ENCODE peak calls at places on chromosomes 2 and 18, in nine cellular contexts. K, R, M, D, X, I, E, V and F are unnamed samples.

GRCh38 chr18:13217466-13217961 is 1.0 kb upstream of the LDLRAD4 start:
- DNase-seq in I (no peak), V (peak; percentile 49), D (peak; percentile 36), K (peak; percentile 88), M (peak; percentile 76), R (no peak), E (peak; percentile 38), X (peak; percentile 70), F (no peak)

GRCh38 chr2:134706587-134707329 is 12.0 kb downstream of the TMEM163 start:
- DNase-seq in I (no peak), M (no peak), V (no peak), E (no peak), X (no peak), K (no peak), R (peak; percentile 50), D (no peak), F (no peak)

GRCh38 chr18:11522992-11523391 is 86.4 kb upstream of the SLC35G4 start:
- DNase-seq in V (no peak), D (no peak), X (no peak), E (no peak), K (no peak), R (no peak), M (no peak), I (no peak), F (no peak)

GRCh38 chr2:149645391-149645790 is 57.8 kb upstream of the MMADHC start:
- DNase-seq in I (no peak), V (no peak), E (no peak), X (no peak), R (no peak), K (no peak), M (no peak), D (no peak), F (no peak)

GRCh38 chr2:190859347-190860297 is 21.0 kb upstream of the GLS start:
- DNase-seq in E (no peak), K (no peak), I (no peak), M (no peak), D (no peak), V (no peak), X (no peak), R (no peak), F (no peak)

GRCh38 chr2:31038385-31038784 is 99.9 kb downstream of the GALNT14 start:
- DNase-seq in D (no peak), V (peak; percentile 35), I (no peak), R (no peak), M (no peak), X (no peak), K (no peak), E (no peak), F (no peak)

GRCh38 chr2:222459983-222460382 is 35.6 kb downstream of the SGPP2 start:
- DNase-seq in V (no peak), X (no peak), R (no peak), D (no peak), I (no peak), M (no peak), K (no peak), E (no peak), F (no peak)

GRCh38 chr2:159070235-159070634 is 101.8 kb downstream of the TANC1 start:
- DNase-seq in V (no peak), E (no peak), D (no peak), I (no peak), R (no peak), K (no peak), M (no peak), X (no peak), F (no peak)

GRCh38 chr2:64330281-64330680 is 123.7 kb upstream of the LGALSL start:
- DNase-seq in V (no peak), X (no peak), I (no peak), R (no peak), K (no peak), M (no peak), D (no peak), E (no peak), F (no peak)

GRCh38 chr2:241561811-241562210 is 3.3 kb downstream of the BOK start:
- DNase-seq in E (no peak), M (no peak), R (no peak), D (no peak), X (no peak), K (peak; percentile 92), I (no peak), V (peak; percentile 78), F (no peak)